ENCODE peak calls at places on chromosomes 6 and 20, in five cellular contexts. B, I, T, Q and A are unnamed samples.

GRCh38 chr6:53673138-53673801 is 7.7 kb upstream of the KLHL31 start:
- DNase-seq in B (peak; percentile 21), T (no peak), I (no peak), Q (no peak), A (no peak)

GRCh38 chr20:18279231-18279630 is 9.1 kb upstream of the ZNF133 start:
- DNase-seq in B (no peak), Q (no peak), I (no peak), T (no peak), A (no peak)

GRCh38 chr6:100775667-100776066 is 105.5 kb downstream of the ASCC3 start:
- DNase-seq in Q (no peak), B (no peak), I (no peak), T (no peak), A (no peak)

GRCh38 chr6:160137989-160138835 is 16.6 kb downstream of the SLC22A1 start:
- DNase-seq in B (peak; percentile 28), I (peak; percentile 64), T (no peak), Q (peak; percentile 51), A (no peak)

GRCh38 chr6:139777202-139777970 is 402.9 kb upstream of the CITED2 start:
- DNase-seq in Q (no peak), B (no peak), T (no peak), I (no peak), A (no peak)

GRCh38 chr6:53321701-53322100 is 27.0 kb downstream of the ELOVL5 start:
- DNase-seq in B (no peak), I (no peak), T (no peak), Q (no peak), A (no peak)

GRCh38 chr20:11375966-11376365 is 541.7 kb upstream of the BTBD3 start:
- DNase-seq in I (no peak), T (no peak), Q (no peak), B (no peak), A (no peak)

GRCh38 chr6:105495515-105495914 is 92.6 kb upstream of the PREP start:
- DNase-seq in T (no peak), Q (no peak), B (no peak), I (no peak), A (no peak)

GRCh38 chr20:9294081-9294480 is 220.3 kb upstream of the LAMP5 start:
- DNase-seq in T (no peak), Q (no peak), I (no peak), B (peak; percentile 33), A (no peak)

GRCh38 chr6:34592208-34592952 is 36.3 kb upstream of the SPDEF start:
- DNase-seq in B (no peak), I (no peak), T (no peak), Q (no peak), A (no peak)

GRCh38 chr20:10639051-10639761 is 34.6 kb downstream of the JAG1 start:
- DNase-seq in T (no peak), B (no peak), I (no peak), Q (no peak), A (no peak)

GRCh38 chr20:48453477-48454093 is 374.2 kb downstream of the PREX1 start:
- DNase-seq in T (no peak), B (no peak), I (peak; percentile 36), Q (no peak), A (no peak)

GRCh38 chr6:108591040-108591816 is 30.5 kb downstream of the FOXO3 start:
- DNase-seq in I (no peak), Q (no peak), B (no peak), T (no peak), A (no peak)

GRCh38 chr6:108588586-108588985 is 27.9 kb downstream of the FOXO3 start:
- DNase-seq in B (no peak), I (no peak), Q (no peak), T (peak; percentile 31), A (no peak)

GRCh38 chr6:108594640-108595039 is 33.9 kb downstream of the FOXO3 start:
- DNase-seq in B (no peak), I (no peak), T (peak; percentile 41), Q (no peak), A (no peak)

GRCh38 chr6:108589244-108589730 is 28.6 kb downstream of the FOXO3 start:
- DNase-seq in T (peak; percentile 76), I (peak; percentile 85), B (peak; percentile 21), Q (no peak), A (peak; percentile 54)

DNA sequence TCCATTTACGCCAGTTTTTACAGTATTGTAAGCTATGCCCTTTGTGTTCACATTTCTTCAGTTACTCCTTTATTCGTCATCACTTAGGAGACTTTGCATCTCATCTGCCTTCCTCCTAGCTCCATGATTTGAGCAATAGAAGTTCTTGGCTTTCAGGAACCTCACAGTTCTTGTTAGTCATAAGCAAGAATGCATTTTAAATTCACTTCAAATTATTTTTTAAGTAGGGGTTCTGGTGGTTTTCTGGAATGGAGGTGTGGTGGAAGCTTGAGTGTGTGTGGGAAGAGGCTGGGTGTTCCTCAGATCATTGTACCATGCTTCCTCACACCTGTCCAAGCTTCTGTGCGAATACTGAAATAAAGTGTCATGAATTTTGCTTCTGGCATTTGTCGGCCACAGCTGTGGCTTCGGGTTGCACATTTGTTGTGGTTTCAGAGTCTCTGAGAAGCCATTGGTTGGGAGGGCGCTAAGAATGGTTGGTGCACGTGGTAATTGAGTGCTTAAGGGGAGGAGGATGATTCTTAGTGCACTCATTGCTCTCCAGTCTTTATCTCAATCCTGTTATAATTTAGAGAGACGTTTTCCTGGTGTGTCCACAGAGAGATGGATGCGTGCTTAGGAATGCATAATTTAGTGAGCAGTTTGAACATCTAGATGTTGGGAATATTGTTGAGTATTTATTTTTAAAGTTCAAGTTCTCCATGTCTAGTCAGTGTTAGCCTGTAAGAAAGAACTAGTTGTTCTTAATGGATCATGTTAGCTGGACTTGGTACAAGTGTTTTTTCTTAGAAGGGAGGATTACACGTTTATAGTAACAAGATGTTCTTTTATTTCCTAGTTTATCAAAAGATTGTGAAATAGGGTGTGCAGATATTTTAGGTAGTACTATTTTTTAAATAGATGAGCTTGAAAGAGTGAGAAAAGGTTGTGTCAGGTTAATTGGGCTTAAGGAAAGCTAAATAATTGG is 31.9 kb downstream of the FOXO3 start:
- DNase-seq in T (peak; percentile 44), Q (peak; percentile 17), I (no peak), B (no peak), A (no peak)
- H3K27ac ChIP-seq in T (peak overlapping the region; percentile 69), Q (no peak overlapping the region), I (peak overlapping the region; percentile 92), B (no peak overlapping the region), A (peak overlapping the region; percentile 3)

DNA sequence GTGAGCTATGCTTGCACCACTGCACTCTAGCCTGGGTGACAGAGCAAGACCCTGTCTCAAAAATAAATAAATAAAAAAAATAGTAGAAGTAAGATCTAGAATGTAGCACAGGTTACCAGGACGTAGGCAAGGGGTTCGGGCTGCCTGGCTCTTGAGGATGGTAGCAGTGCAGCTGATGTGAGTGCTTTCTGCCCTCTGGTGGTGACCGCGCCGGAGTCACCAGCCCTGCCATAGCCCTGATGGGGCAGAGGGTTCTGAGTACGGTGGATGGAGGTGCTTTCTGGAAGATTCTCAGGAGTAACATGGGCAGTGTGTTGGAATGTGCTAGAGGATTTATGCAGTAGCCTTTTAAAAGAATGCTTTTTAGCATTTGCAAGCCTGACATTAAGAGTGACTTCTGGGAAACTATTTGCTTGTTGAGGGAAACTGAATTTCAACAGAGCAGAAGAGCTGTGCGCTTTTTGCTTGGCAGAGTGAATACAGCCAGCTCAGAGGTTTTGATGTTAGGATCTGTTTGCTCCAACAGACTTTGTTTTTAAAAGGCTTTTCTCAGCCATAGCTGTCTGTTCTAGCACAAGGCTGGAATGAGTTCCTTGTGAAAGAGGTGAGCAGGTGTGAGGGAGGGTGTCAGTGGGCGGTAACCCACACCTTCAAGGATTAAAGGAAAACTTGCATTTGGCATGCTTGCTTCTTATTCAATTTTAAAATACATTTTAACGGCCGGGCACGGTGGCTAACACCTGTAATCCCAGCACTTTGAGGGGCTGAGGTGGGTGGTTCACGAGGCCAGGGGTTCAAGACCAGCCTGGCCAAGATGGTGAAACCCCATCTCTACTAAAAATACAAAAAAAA is 65.9 kb downstream of the PTPN1 start:
- DNase-seq in I (peak; percentile 86), B (peak; percentile 80), Q (peak; percentile 55), T (peak; percentile 72), A (no peak)
- H3K27ac ChIP-seq in I (no peak overlapping the region), B (peak overlapping the region; percentile 48), Q (no peak overlapping the region), T (peak overlapping the region; percentile 49), A (no peak overlapping the region)

DNA sequence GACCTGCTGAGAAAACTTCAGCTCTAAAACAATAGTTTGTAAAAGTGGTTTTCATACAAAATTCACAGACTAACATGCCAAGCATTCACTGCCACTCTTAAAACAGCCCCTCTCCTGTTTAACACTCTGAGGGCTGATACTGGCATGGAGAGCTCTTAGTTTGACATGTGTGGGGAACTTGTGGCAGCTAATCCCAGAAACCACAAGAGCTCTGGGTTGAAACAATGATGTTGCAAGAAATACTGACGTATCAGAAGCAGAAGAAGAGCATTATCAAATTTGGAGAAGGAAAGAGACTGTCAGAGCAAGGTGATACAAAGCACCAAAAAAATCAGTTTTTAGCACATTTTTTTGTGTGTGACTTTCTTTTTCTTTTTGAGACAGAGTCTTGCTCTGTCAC is 5.1 kb downstream of the BEND3 start:
- DNase-seq in B (no peak), T (no peak), I (no peak), Q (no peak), A (no peak)
- H3K27ac ChIP-seq in B (no peak overlapping the region), T (no peak overlapping the region), I (no peak overlapping the region), Q (no peak overlapping the region), A (no peak overlapping the region)

GRCh38 chr6:11538799-11539468 is 1.4 kb downstream of the TMEM170B start:
- DNase-seq in B (no peak), I (no peak), T (no peak), Q (no peak), A (no peak)

GRCh38 chr6:11535801-11536230 is 1.7 kb upstream of the TMEM170B start:
- DNase-seq in Q (no peak), I (no peak), B (no peak), T (no peak), A (no peak)

GRCh38 chr6:11536795-11537194 is 754 bp upstream of the TMEM170B start:
- DNase-seq in I (no peak), Q (no peak), B (no peak), T (no peak), A (no peak)

GRCh38 chr6:11537229-11538048 is at the start of gene TMEM170B:
- DNase-seq in I (peak; percentile 98), Q (peak; percentile 97), T (peak; percentile 96), B (peak; percentile 62), A (peak; percentile 94)

DNA sequence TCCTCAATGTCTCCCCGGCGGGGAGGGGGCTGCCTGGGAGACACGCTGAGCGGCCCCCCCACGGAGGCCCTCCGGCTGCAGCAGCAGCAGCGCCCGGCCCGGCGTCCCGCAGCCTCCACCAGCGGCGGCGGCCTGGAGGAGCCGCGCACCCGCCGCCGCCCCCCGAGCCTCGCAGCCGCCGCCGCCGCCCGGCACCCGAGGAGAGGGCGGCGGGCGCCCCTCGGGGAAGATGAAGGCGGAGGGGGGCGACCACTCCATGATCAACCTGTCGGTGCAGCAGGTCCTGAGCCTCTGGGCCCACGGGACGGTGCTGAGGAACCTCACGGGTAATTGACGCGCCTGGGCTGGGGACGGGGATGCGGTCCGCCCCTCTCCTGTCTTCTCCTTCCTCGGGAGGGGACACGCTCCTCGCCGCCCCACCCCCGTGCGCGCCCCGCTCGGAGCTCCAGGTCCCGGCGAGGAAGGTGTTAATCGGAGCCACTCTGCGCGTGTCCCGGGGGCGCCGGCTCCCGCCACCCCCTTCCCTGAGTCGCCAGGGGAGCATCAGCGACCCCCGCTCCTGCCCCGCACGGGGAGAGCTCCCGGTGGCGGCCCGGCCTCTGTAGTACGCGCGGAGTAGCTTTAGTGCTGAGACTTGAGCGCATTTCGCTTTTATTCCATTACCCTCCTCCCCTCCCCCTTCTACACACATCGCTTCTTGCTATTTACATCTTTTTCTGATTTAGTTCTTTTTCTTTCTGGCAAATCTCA is 675 bp downstream of the TMEM170B start:
- DNase-seq in T (peak; percentile 30), Q (peak; percentile 1), B (peak; percentile 8), I (peak; percentile 76), A (peak; percentile 33)
- H3K27ac ChIP-seq in T (peak overlapping the region; percentile 84), Q (no peak overlapping the region), B (peak overlapping the region; percentile 88), I (peak overlapping the region; percentile 86), A (peak overlapping the region; percentile 74)

GRCh38 chr6:158611039-158611438 is 33.5 kb downstream of the DYNLT1 start:
- DNase-seq in Q (no peak), I (no peak), B (no peak), T (no peak), A (no peak)
- H3K27ac ChIP-seq in Q (no peak overlapping the region), I (no peak overlapping the region), B (no peak overlapping the region), T (no peak overlapping the region), A (no peak overlapping the region)